ENCODE peak calls at places on chromosomes 3 and 15, in five cellular contexts. One of them, this sample, is unnamed.

GRCh38 chr15:69825941-69826817 is 271.5 kb downstream of the TLE3 start:
- DNase-seq in colonic mucosa: no peak
- DNase-seq in upper lobe of right lung: no peak
- DNase-seq in IMR-90: no peak
- DNase-seq in GM23338: no peak
- DNase-seq in this sample: no peak

GRCh38 chr15:35698331-35698730 is 152.4 kb upstream of the DPH6 start:
- DNase-seq in colonic mucosa: no peak
- DNase-seq in upper lobe of right lung: no peak
- DNase-seq in IMR-90: no peak
- DNase-seq in GM23338: no peak
- DNase-seq in this sample: no peak

GRCh38 chr15:62066663-62067447 is at the start of gene C2CD4A:
- DNase-seq in GM23338: peak; percentile 97
- DNase-seq in upper lobe of right lung: peak; percentile 87
- DNase-seq in colonic mucosa: peak; percentile 91
- DNase-seq in IMR-90: peak; percentile 42
- DNase-seq in this sample: peak; percentile 87

GRCh38 chr15:36468746-36469145 is 110.7 kb upstream of the CDIN1 start:
- DNase-seq in GM23338: no peak
- DNase-seq in IMR-90: peak; percentile 100
- DNase-seq in upper lobe of right lung: no peak
- DNase-seq in colonic mucosa: peak; percentile 23
- DNase-seq in this sample: peak; percentile 14

GRCh38 chr15:68382286-68383007 is 49.5 kb downstream of the ITGA11 start:
- DNase-seq in colonic mucosa: peak; percentile 1
- DNase-seq in IMR-90: peak; percentile 45
- DNase-seq in GM23338: no peak
- DNase-seq in upper lobe of right lung: peak; percentile 36
- DNase-seq in this sample: no peak

GRCh38 chr3:139764936-139765335 is 87.2 kb upstream of the NMNAT3 start:
- DNase-seq in GM23338: no peak
- DNase-seq in IMR-90: peak; percentile 66
- DNase-seq in upper lobe of right lung: no peak
- DNase-seq in colonic mucosa: no peak
- DNase-seq in this sample: no peak

GRCh38 chr15:90036806-90037509 is 35.8 kb downstream of the ZNF710 start:
- DNase-seq in upper lobe of right lung: peak; percentile 85
- DNase-seq in colonic mucosa: no peak
- DNase-seq in IMR-90: no peak
- DNase-seq in GM23338: no peak
- DNase-seq in this sample: no peak

GRCh38 chr3:46097691-46098241 is 70.5 kb upstream of the XCR1 start:
- DNase-seq in IMR-90: peak; percentile 31
- DNase-seq in GM23338: no peak
- DNase-seq in colonic mucosa: no peak
- DNase-seq in upper lobe of right lung: no peak
- DNase-seq in this sample: no peak

GRCh38 chr15:63166219-63166618 is 8.9 kb upstream of the RPS27L start:
- DNase-seq in upper lobe of right lung: no peak
- DNase-seq in GM23338: peak; percentile 24
- DNase-seq in IMR-90: no peak
- DNase-seq in colonic mucosa: no peak
- DNase-seq in this sample: no peak

GRCh38 chr15:60918234-60918964 is 310.7 kb downstream of the RORA start:
- DNase-seq in upper lobe of right lung: no peak
- DNase-seq in GM23338: no peak
- DNase-seq in IMR-90: no peak
- DNase-seq in colonic mucosa: no peak
- DNase-seq in this sample: no peak

GRCh38 chr15:91589360-91589759 is 264.1 kb upstream of the SLCO3A1 start:
- DNase-seq in upper lobe of right lung: no peak
- DNase-seq in colonic mucosa: no peak
- DNase-seq in GM23338: peak; percentile 30
- DNase-seq in IMR-90: no peak
- DNase-seq in this sample: no peak

DNA sequence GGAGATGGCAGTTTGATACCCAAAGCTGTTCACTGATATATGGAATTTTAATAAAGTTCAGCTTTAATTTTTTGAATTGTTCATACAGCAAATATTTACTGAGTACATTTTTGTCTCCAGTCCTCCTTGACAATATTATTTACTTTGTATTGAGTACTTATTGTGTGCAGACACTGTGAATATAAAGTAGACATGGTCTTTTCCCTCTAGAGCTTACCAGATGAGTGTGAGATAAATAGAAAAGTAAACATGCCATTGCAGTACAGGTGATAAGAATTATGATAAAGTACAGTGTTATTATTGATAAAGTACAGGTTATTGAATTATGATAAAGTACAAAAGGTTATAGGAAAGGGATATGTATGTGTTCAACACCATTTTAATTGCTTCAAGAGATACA is 2.1 kb downstream of the UBA5 start:
- DNase-seq in upper lobe of right lung: no peak
- DNase-seq in IMR-90: no peak
- DNase-seq in colonic mucosa: no peak
- DNase-seq in GM23338: no peak
- DNase-seq in this sample: no peak
- H3K4me3 ChIP-seq in upper lobe of right lung: no peak overlapping the region
- H3K4me3 ChIP-seq in IMR-90: no peak overlapping the region
- H3K4me3 ChIP-seq in colonic mucosa: no peak overlapping the region
- H3K4me3 ChIP-seq in GM23338: peak overlapping the region; percentile 89
- H3K4me3 ChIP-seq in this sample: no peak overlapping the region

GRCh38 chr3:41893977-41894376 is 67.9 kb downstream of the ULK4 start:
- DNase-seq in GM23338: peak; percentile 51
- DNase-seq in IMR-90: peak; percentile 62
- DNase-seq in upper lobe of right lung: no peak
- DNase-seq in colonic mucosa: peak; percentile 37
- DNase-seq in this sample: no peak
- TF ChIP-seq CTCF in GM23338: peak; percentile 47
- TF ChIP-seq CTCF in IMR-90: peak; percentile 65
- TF ChIP-seq CTCF in upper lobe of right lung: peak; percentile 62
- TF ChIP-seq CTCF in colonic mucosa: peak; percentile 45
- TF ChIP-seq CTCF in this sample: no peak

DNA sequence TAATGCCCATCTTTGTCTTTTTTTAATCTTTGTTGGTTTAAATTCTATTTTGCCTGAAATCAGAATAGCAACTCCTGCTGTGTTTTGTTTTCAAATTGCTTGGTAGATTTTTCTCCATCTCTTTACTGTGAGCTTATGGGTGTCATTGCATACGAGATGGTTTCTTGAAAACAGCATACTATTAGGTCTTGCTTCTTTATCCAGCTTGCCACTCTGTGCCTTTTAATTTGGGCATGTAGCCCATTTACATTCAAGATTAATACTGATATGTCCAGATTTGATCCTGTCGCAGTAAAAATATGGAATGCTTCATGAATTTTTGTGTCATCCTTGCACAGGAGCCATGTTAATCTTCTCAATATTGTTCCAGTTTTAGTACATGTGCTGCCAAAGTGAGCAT is 316.6 kb downstream of the CGGBP1 start:
- DNase-seq in colonic mucosa: no peak
- DNase-seq in IMR-90: no peak
- DNase-seq in GM23338: no peak
- DNase-seq in upper lobe of right lung: no peak
- DNase-seq in this sample: no peak
- H3K4me1 ChIP-seq in colonic mucosa: no peaks in the 10 kb centered on the region
- H3K4me1 ChIP-seq in IMR-90: no peaks in the 10 kb centered on the region
- H3K4me1 ChIP-seq in GM23338: peaks cover 4% of the 10 kb centered on the region
- H3K4me1 ChIP-seq in upper lobe of right lung: no peaks in the 10 kb centered on the region
- H3K4me1 ChIP-seq in this sample: no peaks in the 10 kb centered on the region

GRCh38 chr3:124837065-124837464 is 50.1 kb downstream of the ITGB5 start:
- DNase-seq in GM23338: no peak
- DNase-seq in IMR-90: no peak
- DNase-seq in upper lobe of right lung: no peak
- DNase-seq in colonic mucosa: peak; percentile 73
- DNase-seq in this sample: peak; percentile 67
- H3K4me3 ChIP-seq in GM23338: no peak overlapping the region
- H3K4me3 ChIP-seq in IMR-90: no peak overlapping the region
- H3K4me3 ChIP-seq in upper lobe of right lung: no peak overlapping the region
- H3K4me3 ChIP-seq in colonic mucosa: no peak overlapping the region
- H3K4me3 ChIP-seq in this sample: no peak overlapping the region

DNA sequence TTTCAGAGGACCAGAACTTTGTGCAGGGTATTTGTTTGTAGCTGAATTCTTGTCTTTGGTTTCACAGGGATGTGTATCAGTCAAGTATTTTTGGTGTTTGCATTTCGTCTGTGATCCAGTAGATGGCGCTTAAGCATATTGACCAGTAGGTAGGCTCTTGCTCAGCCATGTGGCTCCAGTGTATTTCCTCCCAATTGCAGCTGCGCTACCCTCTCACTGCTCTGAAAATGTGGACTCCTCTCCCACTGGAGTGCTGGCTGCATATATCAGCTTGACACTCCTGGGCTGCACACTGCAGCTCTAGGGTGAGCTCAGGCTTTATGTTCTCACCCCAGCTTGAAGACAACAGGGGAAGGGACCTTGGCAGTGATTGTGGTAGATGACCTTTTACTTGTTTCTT is 1264.3 kb upstream of the ALCAM start:
- DNase-seq in colonic mucosa: no peak
- DNase-seq in GM23338: peak; percentile 77
- DNase-seq in upper lobe of right lung: peak; percentile 36
- DNase-seq in IMR-90: peak; percentile 55
- DNase-seq in this sample: no peak
- TF ChIP-seq CTCF in colonic mucosa: peak; percentile 26
- TF ChIP-seq CTCF in GM23338: peak; percentile 81
- TF ChIP-seq CTCF in upper lobe of right lung: peak; percentile 42
- TF ChIP-seq CTCF in IMR-90: peak; percentile 57
- TF ChIP-seq CTCF in this sample: no peak

GRCh38 chr3:131972091-131972490 is 62.7 kb downstream of the CPNE4 start:
- DNase-seq in colonic mucosa: no peak
- DNase-seq in upper lobe of right lung: no peak
- DNase-seq in GM23338: no peak
- DNase-seq in IMR-90: no peak
- DNase-seq in this sample: no peak
- H3K4me1 ChIP-seq in colonic mucosa: no peaks in the 10 kb centered on the region
- H3K4me1 ChIP-seq in upper lobe of right lung: no peaks in the 10 kb centered on the region
- H3K4me1 ChIP-seq in GM23338: no peaks in the 10 kb centered on the region
- H3K4me1 ChIP-seq in IMR-90: no peaks in the 10 kb centered on the region
- H3K4me1 ChIP-seq in this sample: no peaks in the 10 kb centered on the region

This sample was measured in mucosa of descending colon.